ENCODE peak calls at places on chromosomes 5 and 9, in five cellular contexts. One of them, this sample, is unnamed.

GRCh38 chr5:105503950-105504349 is 1941.4 kb upstream of the NUDT12 start:
- DNase-seq in GM10248: no peak
- DNase-seq in stimulated activated CD4-positive, alpha-beta T cell treated with anti-CD3 and anti-CD28 coated beads, Interleukin-4, amount 100 ng/mL, for 24 hours: no peak
- DNase-seq in stomach: no peak
- DNase-seq in globus pallidus: no peak
- DNase-seq in this sample: no peak

GRCh38 chr9:121434946-121435345 is 64.7 kb downstream of the GGTA1 start:
- DNase-seq in GM10248: no peak
- DNase-seq in stimulated activated CD4-positive, alpha-beta T cell treated with anti-CD3 and anti-CD28 coated beads, Interleukin-4, amount 100 ng/mL, for 24 hours: no peak
- DNase-seq in stomach: no peak
- DNase-seq in globus pallidus: no peak
- DNase-seq in this sample: no peak

GRCh38 chr5:145347026-145347616 is 488.0 kb downstream of the PRELID2 start:
- DNase-seq in GM10248: peak; percentile 7
- DNase-seq in stimulated activated CD4-positive, alpha-beta T cell treated with anti-CD3 and anti-CD28 coated beads, Interleukin-4, amount 100 ng/mL, for 24 hours: no peak
- DNase-seq in stomach: no peak
- DNase-seq in globus pallidus: no peak
- DNase-seq in this sample: no peak

GRCh38 chr9:10613413-10613812 is 611 bp upstream of the PTPRD start:
- DNase-seq in GM10248: no peak
- DNase-seq in stimulated activated CD4-positive, alpha-beta T cell treated with anti-CD3 and anti-CD28 coated beads, Interleukin-4, amount 100 ng/mL, for 24 hours: no peak
- DNase-seq in stomach: no peak
- DNase-seq in globus pallidus: no peak
- DNase-seq in this sample: no peak

GRCh38 chr9:92004045-92004392 is 54.0 kb upstream of the ROR2 start:
- DNase-seq in GM10248: no peak
- DNase-seq in stimulated activated CD4-positive, alpha-beta T cell treated with anti-CD3 and anti-CD28 coated beads, Interleukin-4, amount 100 ng/mL, for 24 hours: no peak
- DNase-seq in stomach: no peak
- DNase-seq in globus pallidus: no peak
- DNase-seq in this sample: no peak

GRCh38 chr9:92173318-92173717 is 58.1 kb upstream of the SPTLC1 start:
- DNase-seq in GM10248: peak; percentile 35
- DNase-seq in stimulated activated CD4-positive, alpha-beta T cell treated with anti-CD3 and anti-CD28 coated beads, Interleukin-4, amount 100 ng/mL, for 24 hours: no peak
- DNase-seq in stomach: no peak
- DNase-seq in globus pallidus: no peak
- DNase-seq in this sample: no peak

GRCh38 chr5:172145870-172146747 is 41.9 kb downstream of the STK10 start:
- DNase-seq in GM10248: no peak
- DNase-seq in stimulated activated CD4-positive, alpha-beta T cell treated with anti-CD3 and anti-CD28 coated beads, Interleukin-4, amount 100 ng/mL, for 24 hours: no peak
- DNase-seq in stomach: no peak
- DNase-seq in globus pallidus: no peak
- DNase-seq in this sample: no peak

GRCh38 chr9:6049798-6050197 is 34.4 kb upstream of the RANBP6 start:
- DNase-seq in GM10248: peak; percentile 41
- DNase-seq in stimulated activated CD4-positive, alpha-beta T cell treated with anti-CD3 and anti-CD28 coated beads, Interleukin-4, amount 100 ng/mL, for 24 hours: peak; percentile 23
- DNase-seq in stomach: no peak
- DNase-seq in globus pallidus: no peak
- DNase-seq in this sample: no peak

GRCh38 chr5:151126199-151126645 is 31.4 kb downstream of the ANXA6 start:
- DNase-seq in GM10248: peak; percentile 73
- DNase-seq in stimulated activated CD4-positive, alpha-beta T cell treated with anti-CD3 and anti-CD28 coated beads, Interleukin-4, amount 100 ng/mL, for 24 hours: peak; percentile 69
- DNase-seq in stomach: peak; percentile 82
- DNase-seq in globus pallidus: peak; percentile 60
- DNase-seq in this sample: no peak

GRCh38 chr9:97697837-97698236 is 697 bp upstream of the XPA start:
- DNase-seq in GM10248: no peak
- DNase-seq in stimulated activated CD4-positive, alpha-beta T cell treated with anti-CD3 and anti-CD28 coated beads, Interleukin-4, amount 100 ng/mL, for 24 hours: no peak
- DNase-seq in stomach: no peak
- DNase-seq in globus pallidus: peak; percentile 32
- DNase-seq in this sample: no peak

GRCh38 chr9:30967484-30967883 is 1417.0 kb upstream of the ACO1 start:
- DNase-seq in GM10248: no peak
- DNase-seq in stimulated activated CD4-positive, alpha-beta T cell treated with anti-CD3 and anti-CD28 coated beads, Interleukin-4, amount 100 ng/mL, for 24 hours: no peak
- DNase-seq in stomach: no peak
- DNase-seq in globus pallidus: peak; percentile 31
- DNase-seq in this sample: no peak

GRCh38 chr5:19987594-19988345 is at the start of gene CDH18:
- DNase-seq in GM10248: no peak
- DNase-seq in stimulated activated CD4-positive, alpha-beta T cell treated with anti-CD3 and anti-CD28 coated beads, Interleukin-4, amount 100 ng/mL, for 24 hours: no peak
- DNase-seq in stomach: peak; percentile 40
- DNase-seq in globus pallidus: peak; percentile 49
- DNase-seq in this sample: no peak

GRCh38 chr5:123670981-123671557 is 159.1 kb downstream of the CSNK1G3 start:
- DNase-seq in GM10248: peak; percentile 21
- DNase-seq in stimulated activated CD4-positive, alpha-beta T cell treated with anti-CD3 and anti-CD28 coated beads, Interleukin-4, amount 100 ng/mL, for 24 hours: peak; percentile 41
- DNase-seq in stomach: peak; percentile 63
- DNase-seq in globus pallidus: peak; percentile 66
- DNase-seq in this sample: no peak

GRCh38 chr5:170312666-170313065 is 15.1 kb upstream of the LCP2 start:
- DNase-seq in GM10248: no peak
- DNase-seq in stimulated activated CD4-positive, alpha-beta T cell treated with anti-CD3 and anti-CD28 coated beads, Interleukin-4, amount 100 ng/mL, for 24 hours: peak; percentile 81
- DNase-seq in stomach: no peak
- DNase-seq in globus pallidus: no peak
- DNase-seq in this sample: no peak

GRCh38 chr9:130587921-130588320 is 8.5 kb downstream of the FUBP3 start:
- DNase-seq in GM10248: no peak
- DNase-seq in stimulated activated CD4-positive, alpha-beta T cell treated with anti-CD3 and anti-CD28 coated beads, Interleukin-4, amount 100 ng/mL, for 24 hours: no peak
- DNase-seq in stomach: no peak
- DNase-seq in globus pallidus: no peak
- DNase-seq in this sample: no peak

GRCh38 chr9:99189887-99190596 is 31.7 kb downstream of the ALG2 start:
- DNase-seq in GM10248: no peak
- DNase-seq in stimulated activated CD4-positive, alpha-beta T cell treated with anti-CD3 and anti-CD28 coated beads, Interleukin-4, amount 100 ng/mL, for 24 hours: no peak
- DNase-seq in stomach: no peak
- DNase-seq in globus pallidus: no peak
- DNase-seq in this sample: no peak

GRCh38 chr5:146510528-146510927 is 5.5 kb downstream of the GPR151 start:
- DNase-seq in GM10248: no peak
- DNase-seq in stimulated activated CD4-positive, alpha-beta T cell treated with anti-CD3 and anti-CD28 coated beads, Interleukin-4, amount 100 ng/mL, for 24 hours: no peak
- DNase-seq in stomach: no peak
- DNase-seq in globus pallidus: no peak
- DNase-seq in this sample: no peak

GRCh38 chr9:35606138-35606504 is 1.1 kb downstream of the TESK1 start:
- DNase-seq in GM10248: no peak
- DNase-seq in stimulated activated CD4-positive, alpha-beta T cell treated with anti-CD3 and anti-CD28 coated beads, Interleukin-4, amount 100 ng/mL, for 24 hours: no peak
- DNase-seq in stomach: no peak
- DNase-seq in globus pallidus: peak; percentile 11
- DNase-seq in this sample: no peak

GRCh38 chr9:631596-631995 is 209.9 kb upstream of the DMRT1 start:
- DNase-seq in GM10248: no peak
- DNase-seq in stimulated activated CD4-positive, alpha-beta T cell treated with anti-CD3 and anti-CD28 coated beads, Interleukin-4, amount 100 ng/mL, for 24 hours: no peak
- DNase-seq in stomach: no peak
- DNase-seq in globus pallidus: no peak
- DNase-seq in this sample: no peak

GRCh38 chr5:95285406-95285761 is 490 bp upstream of the MCTP1 start:
- DNase-seq in GM10248: no peak
- DNase-seq in stimulated activated CD4-positive, alpha-beta T cell treated with anti-CD3 and anti-CD28 coated beads, Interleukin-4, amount 100 ng/mL, for 24 hours: no peak
- DNase-seq in stomach: no peak
- DNase-seq in globus pallidus: no peak
- DNase-seq in this sample: no peak

GRCh38 chr5:110150199-110150598 is 460.5 kb downstream of the MAN2A1 start:
- DNase-seq in GM10248: no peak
- DNase-seq in stimulated activated CD4-positive, alpha-beta T cell treated with anti-CD3 and anti-CD28 coated beads, Interleukin-4, amount 100 ng/mL, for 24 hours: no peak
- DNase-seq in stomach: no peak
- DNase-seq in globus pallidus: no peak
- DNase-seq in this sample: no peak

GRCh38 chr9:21856301-21857094 is 54.1 kb downstream of the MTAP start:
- DNase-seq in GM10248: no peak
- DNase-seq in stimulated activated CD4-positive, alpha-beta T cell treated with anti-CD3 and anti-CD28 coated beads, Interleukin-4, amount 100 ng/mL, for 24 hours: no peak
- DNase-seq in stomach: no peak
- DNase-seq in globus pallidus: no peak
- DNase-seq in this sample: no peak

GRCh38 chr5:50958852-50959457 is 292.5 kb downstream of the PARP8 start:
- DNase-seq in GM10248: peak; percentile 23
- DNase-seq in stimulated activated CD4-positive, alpha-beta T cell treated with anti-CD3 and anti-CD28 coated beads, Interleukin-4, amount 100 ng/mL, for 24 hours: no peak
- DNase-seq in stomach: no peak
- DNase-seq in globus pallidus: peak; percentile 69
- DNase-seq in this sample: no peak

GRCh38 chr5:131622633-131623032 is 12.4 kb downstream of the RAPGEF6 start:
- DNase-seq in GM10248: no peak
- DNase-seq in stimulated activated CD4-positive, alpha-beta T cell treated with anti-CD3 and anti-CD28 coated beads, Interleukin-4, amount 100 ng/mL, for 24 hours: no peak
- DNase-seq in stomach: no peak
- DNase-seq in globus pallidus: peak; percentile 94
- DNase-seq in this sample: no peak

GRCh38 chr9:36893148-36893547 is 140.9 kb downstream of the PAX5 start:
- DNase-seq in GM10248: no peak
- DNase-seq in stimulated activated CD4-positive, alpha-beta T cell treated with anti-CD3 and anti-CD28 coated beads, Interleukin-4, amount 100 ng/mL, for 24 hours: no peak
- DNase-seq in stomach: no peak
- DNase-seq in globus pallidus: peak; percentile 16
- DNase-seq in this sample: no peak

GRCh38 chr9:85157763-85158162 is 488.2 kb downstream of the NTRK2 start:
- DNase-seq in GM10248: no peak
- DNase-seq in stimulated activated CD4-positive, alpha-beta T cell treated with anti-CD3 and anti-CD28 coated beads, Interleukin-4, amount 100 ng/mL, for 24 hours: no peak
- DNase-seq in stomach: no peak
- DNase-seq in globus pallidus: no peak
- DNase-seq in this sample: no peak

GRCh38 chr9:24245988-24246387 is 299.7 kb downstream of the IZUMO3 start:
- DNase-seq in GM10248: no peak
- DNase-seq in stimulated activated CD4-positive, alpha-beta T cell treated with anti-CD3 and anti-CD28 coated beads, Interleukin-4, amount 100 ng/mL, for 24 hours: no peak
- DNase-seq in stomach: no peak
- DNase-seq in globus pallidus: no peak
- DNase-seq in this sample: no peak

GRCh38 chr9:89999534-90000370 is 394.9 kb downstream of the GADD45G start:
- DNase-seq in GM10248: peak; percentile 83
- DNase-seq in stimulated activated CD4-positive, alpha-beta T cell treated with anti-CD3 and anti-CD28 coated beads, Interleukin-4, amount 100 ng/mL, for 24 hours: peak; percentile 62
- DNase-seq in stomach: peak; percentile 92
- DNase-seq in globus pallidus: peak; percentile 38
- DNase-seq in this sample: peak; percentile 74

GRCh38 chr5:92939428-92939827 is 641.6 kb downstream of the NR2F1-AS1 start:
- DNase-seq in GM10248: no peak
- DNase-seq in stimulated activated CD4-positive, alpha-beta T cell treated with anti-CD3 and anti-CD28 coated beads, Interleukin-4, amount 100 ng/mL, for 24 hours: no peak
- DNase-seq in stomach: no peak
- DNase-seq in globus pallidus: no peak
- DNase-seq in this sample: no peak